ENCODE peak calls at places on chromosomes 3 and 15, in four cellular contexts. X is hepatic stellate cell; I is B cell; R is activated CD4-positive, alpha-beta T cell treated with anti-CD3 and anti-CD28 coated beads, Interleukin-2, amount 50 U/mL, for 4 hours. D is an unnamed sample.

GRCh38 chr3:131353946-131354345 is 27.6 kb upstream of the NUDT16 start:
- DNase-seq in R (no peak), I (no peak), X (no peak), D (no peak)

GRCh38 chr15:34759347-34759746 is 4.5 kb upstream of the GJD2 start:
- DNase-seq in R (no peak), X (no peak), I (no peak), D (no peak)

GRCh38 chr3:58271901-58272501 is 34.0 kb upstream of the RPP14 start:
- DNase-seq in R (no peak), I (no peak), X (peak), D (no peak)

GRCh38 chr3:184633185-184633584 is 71.6 kb downstream of the EPHB3 start:
- DNase-seq in X (no peak), I (no peak), R (no peak), D (no peak)

GRCh38 chr3:43692971-43693370 is 2.2 kb downstream of the ABHD5 start:
- DNase-seq in I (no peak), R (no peak), X (no peak), D (no peak)

GRCh38 chr3:30302027-30302426 is 304.4 kb upstream of the TGFBR2 start:
- DNase-seq in X (no peak), I (no peak), R (no peak), D (no peak)

GRCh38 chr3:5791558-5791957 is 604.1 kb downstream of the EDEM1 start:
- DNase-seq in X (no peak), R (no peak), I (no peak), D (no peak)

GRCh38 chr3:196604548-196604947 is 34.9 kb upstream of the NRROS start:
- DNase-seq in I (peak), X (no peak), R (peak), D (no peak)

GRCh38 chr15:20106026-20106425 is 435.6 kb downstream of the GOLGA6L6 start:
- DNase-seq in X (no peak), R (no peak), I (no peak), D (no peak)

GRCh38 chr3:31462050-31462569 is 70.6 kb upstream of the STT3B start:
- DNase-seq in I (peak), R (peak), X (no peak), D (no peak)

GRCh38 chr15:68618339-68619302 is 39.8 kb downstream of the CORO2B start:
- DNase-seq in R (no peak), X (no peak), I (no peak), D (no peak)